ENCODE peak calls at places on chromosomes 7 and 10, in eight cellular contexts. One of them, this sample, is unnamed.
A peak's percentile ranks its signal among the peaks of the same experiment; 100 is the strongest.

GRCh38 chr7:18694911-18695310 is 199.4 kb downstream of the HDAC9 start:
- DNase-seq in A549: no peak
- DNase-seq in cardiac muscle cell: no peak
- DNase-seq in OCI-LY7: no peak
- DNase-seq in CD4-positive, CD25-positive, alpha-beta regulatory T cell: no peak
- DNase-seq in lower lobe of right lung: no peak
- DNase-seq in fibroblast of mammary gland: no peak
- DNase-seq in MM.1S: no peak
- DNase-seq in this sample: no peak

GRCh38 chr10:69806266-69806665 is 4.6 kb downstream of the COL13A1 start:
- DNase-seq in cardiac muscle cell: no peak
- DNase-seq in A549: no peak
- DNase-seq in MM.1S: no peak
- DNase-seq in lower lobe of right lung: no peak
- DNase-seq in CD4-positive, CD25-positive, alpha-beta regulatory T cell: no peak
- DNase-seq in OCI-LY7: no peak
- DNase-seq in fibroblast of mammary gland: no peak
- DNase-seq in this sample: no peak

GRCh38 chr10:25604591-25604990 is 329.4 kb upstream of the MYO3A start:
- DNase-seq in fibroblast of mammary gland: no peak
- DNase-seq in MM.1S: no peak
- DNase-seq in cardiac muscle cell: no peak
- DNase-seq in OCI-LY7: no peak
- DNase-seq in lower lobe of right lung: no peak
- DNase-seq in A549: no peak
- DNase-seq in CD4-positive, CD25-positive, alpha-beta regulatory T cell: no peak
- DNase-seq in this sample: no peak

GRCh38 chr7:151861881-151862280 is 15.0 kb downstream of the PRKAG2 start:
- DNase-seq in fibroblast of mammary gland: no peak
- DNase-seq in MM.1S: no peak
- DNase-seq in A549: no peak
- DNase-seq in cardiac muscle cell: no peak
- DNase-seq in lower lobe of right lung: no peak
- DNase-seq in CD4-positive, CD25-positive, alpha-beta regulatory T cell: no peak
- DNase-seq in OCI-LY7: no peak
- DNase-seq in this sample: no peak

GRCh38 chr10:36126076-36126475 is 484.0 kb upstream of the FZD8 start:
- DNase-seq in OCI-LY7: no peak
- DNase-seq in MM.1S: no peak
- DNase-seq in lower lobe of right lung: no peak
- DNase-seq in A549: no peak
- DNase-seq in fibroblast of mammary gland: no peak
- DNase-seq in CD4-positive, CD25-positive, alpha-beta regulatory T cell: no peak
- DNase-seq in cardiac muscle cell: no peak
- DNase-seq in this sample: no peak

GRCh38 chr10:7679256-7679655 is 12.5 kb upstream of the ITIH5 start:
- DNase-seq in CD4-positive, CD25-positive, alpha-beta regulatory T cell: no peak
- DNase-seq in OCI-LY7: no peak
- DNase-seq in MM.1S: no peak
- DNase-seq in A549: no peak
- DNase-seq in cardiac muscle cell: no peak
- DNase-seq in fibroblast of mammary gland: no peak
- DNase-seq in lower lobe of right lung: no peak
- DNase-seq in this sample: no peak

GRCh38 chr10:114970515-114970914 is 32.5 kb downstream of the TRUB1 start:
- DNase-seq in A549: peak; percentile 3
- DNase-seq in MM.1S: no peak
- DNase-seq in lower lobe of right lung: no peak
- DNase-seq in CD4-positive, CD25-positive, alpha-beta regulatory T cell: no peak
- DNase-seq in OCI-LY7: peak; percentile 2
- DNase-seq in cardiac muscle cell: no peak
- DNase-seq in fibroblast of mammary gland: no peak
- DNase-seq in this sample: no peak

GRCh38 chr10:7541137-7542087 is 125.4 kb downstream of the ITIH5 start:
- DNase-seq in OCI-LY7: no peak
- DNase-seq in lower lobe of right lung: peak; percentile 54
- DNase-seq in A549: peak; percentile 12
- DNase-seq in cardiac muscle cell: peak; percentile 89
- DNase-seq in fibroblast of mammary gland: peak; percentile 25
- DNase-seq in MM.1S: no peak
- DNase-seq in CD4-positive, CD25-positive, alpha-beta regulatory T cell: no peak
- DNase-seq in this sample: no peak

GRCh38 chr7:39375047-39375873 is 190.9 kb upstream of the YAE1 start:
- DNase-seq in cardiac muscle cell: no peak
- DNase-seq in CD4-positive, CD25-positive, alpha-beta regulatory T cell: no peak
- DNase-seq in lower lobe of right lung: no peak
- DNase-seq in A549: no peak
- DNase-seq in MM.1S: no peak
- DNase-seq in fibroblast of mammary gland: no peak
- DNase-seq in OCI-LY7: no peak
- DNase-seq in this sample: no peak

GRCh38 chr7:131606346-131607290 is 50.2 kb upstream of the PODXL start:
- DNase-seq in MM.1S: no peak
- DNase-seq in OCI-LY7: no peak
- DNase-seq in CD4-positive, CD25-positive, alpha-beta regulatory T cell: no peak
- DNase-seq in cardiac muscle cell: no peak
- DNase-seq in lower lobe of right lung: no peak
- DNase-seq in A549: no peak
- DNase-seq in fibroblast of mammary gland: no peak
- DNase-seq in this sample: no peak

GRCh38 chr7:131602994-131603372 is 46.6 kb upstream of the PODXL start:
- DNase-seq in OCI-LY7: no peak
- DNase-seq in fibroblast of mammary gland: no peak
- DNase-seq in CD4-positive, CD25-positive, alpha-beta regulatory T cell: no peak
- DNase-seq in cardiac muscle cell: peak; percentile 27
- DNase-seq in MM.1S: no peak
- DNase-seq in A549: no peak
- DNase-seq in lower lobe of right lung: no peak
- DNase-seq in this sample: no peak

GRCh38 chr7:131605280-131605878 is 49.0 kb upstream of the PODXL start:
- DNase-seq in MM.1S: no peak
- DNase-seq in fibroblast of mammary gland: no peak
- DNase-seq in OCI-LY7: no peak
- DNase-seq in CD4-positive, CD25-positive, alpha-beta regulatory T cell: no peak
- DNase-seq in cardiac muscle cell: peak; percentile 34
- DNase-seq in A549: no peak
- DNase-seq in lower lobe of right lung: no peak
- DNase-seq in this sample: no peak

GRCh38 chr7:131603932-131604331 is 47.5 kb upstream of the PODXL start:
- DNase-seq in OCI-LY7: no peak
- DNase-seq in lower lobe of right lung: no peak
- DNase-seq in cardiac muscle cell: no peak
- DNase-seq in MM.1S: no peak
- DNase-seq in fibroblast of mammary gland: no peak
- DNase-seq in A549: no peak
- DNase-seq in CD4-positive, CD25-positive, alpha-beta regulatory T cell: no peak
- DNase-seq in this sample: no peak

DNA sequence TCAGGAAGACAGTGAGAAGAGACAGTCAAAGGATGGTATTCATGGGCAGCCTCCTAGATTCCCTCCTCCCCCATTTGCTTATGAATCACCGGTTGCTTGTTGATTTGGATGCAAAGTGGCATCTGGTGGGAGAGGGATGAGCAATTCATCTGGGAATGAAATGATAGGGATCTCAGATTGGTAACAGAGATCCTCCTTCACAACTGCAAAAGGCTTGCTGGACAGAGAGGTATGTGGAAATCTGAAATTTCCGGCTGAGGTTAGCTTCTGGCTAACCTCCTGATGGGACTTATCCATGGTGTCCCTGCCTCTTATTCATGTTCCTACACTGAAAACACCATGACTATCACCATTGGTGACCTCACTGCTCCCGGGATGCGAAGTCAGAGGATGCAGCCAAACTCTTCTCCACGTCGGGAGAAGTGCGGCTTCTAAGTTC is 48.4 kb upstream of the PODXL start:
- DNase-seq in cardiac muscle cell: peak; percentile 28
- DNase-seq in A549: peak; percentile 56
- DNase-seq in CD4-positive, CD25-positive, alpha-beta regulatory T cell: no peak
- DNase-seq in lower lobe of right lung: no peak
- DNase-seq in MM.1S: no peak
- DNase-seq in OCI-LY7: no peak
- DNase-seq in fibroblast of mammary gland: peak; percentile 82
- DNase-seq in this sample: peak; percentile 77
- H3K4me3 ChIP-seq in cardiac muscle cell: no peak overlapping the region
- H3K4me3 ChIP-seq in A549: no peak overlapping the region
- H3K4me3 ChIP-seq in CD4-positive, CD25-positive, alpha-beta regulatory T cell: no peak overlapping the region
- H3K4me3 ChIP-seq in lower lobe of right lung: no peak overlapping the region
- H3K4me3 ChIP-seq in MM.1S: no peak overlapping the region
- H3K4me3 ChIP-seq in OCI-LY7: no peak overlapping the region
- H3K4me3 ChIP-seq in fibroblast of mammary gland: no peak overlapping the region
- H3K4me3 ChIP-seq in this sample: no peak overlapping the region

DNA sequence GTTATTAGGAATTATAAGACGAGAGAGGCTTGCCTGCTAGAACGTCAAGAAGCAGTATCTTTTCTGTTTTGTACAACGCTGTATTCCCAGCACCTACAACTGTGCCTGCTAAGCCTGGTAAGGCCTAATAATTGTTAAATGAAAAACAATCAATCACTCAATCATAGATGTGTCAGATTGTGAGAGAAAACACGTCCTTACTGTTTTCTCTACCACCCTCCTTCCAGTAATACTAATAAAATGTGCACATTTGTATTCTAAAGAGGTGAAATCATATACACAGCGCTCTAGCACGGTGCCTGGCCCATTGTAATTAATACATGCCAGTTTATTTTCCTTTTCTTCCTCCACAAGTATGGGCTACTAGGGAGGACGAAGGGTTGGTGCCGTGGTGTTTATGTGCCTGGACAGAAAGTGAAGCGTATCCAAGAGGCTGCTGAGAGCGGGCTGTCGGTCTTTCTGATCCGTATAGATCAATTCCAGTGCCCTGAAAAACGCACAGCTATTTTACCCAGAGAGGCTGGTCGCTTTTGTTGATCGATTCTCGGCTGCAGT is 1.5 kb upstream of the AUTS2 start:
- DNase-seq in OCI-LY7: no peak
- DNase-seq in lower lobe of right lung: no peak
- DNase-seq in CD4-positive, CD25-positive, alpha-beta regulatory T cell: no peak
- DNase-seq in fibroblast of mammary gland: no peak
- DNase-seq in MM.1S: no peak
- DNase-seq in A549: no peak
- DNase-seq in cardiac muscle cell: no peak
- DNase-seq in this sample: no peak
- H3K4me3 ChIP-seq in OCI-LY7: peak overlapping the region; percentile 97
- H3K4me3 ChIP-seq in lower lobe of right lung: peak overlapping the region; percentile 83
- H3K4me3 ChIP-seq in CD4-positive, CD25-positive, alpha-beta regulatory T cell: no peak overlapping the region
- H3K4me3 ChIP-seq in fibroblast of mammary gland: peak overlapping the region; percentile 59
- H3K4me3 ChIP-seq in MM.1S: no peak overlapping the region
- H3K4me3 ChIP-seq in A549: peak overlapping the region; percentile 92
- H3K4me3 ChIP-seq in cardiac muscle cell: peak overlapping the region; percentile 68
- H3K4me3 ChIP-seq in this sample: peak overlapping the region; percentile 82

DNA sequence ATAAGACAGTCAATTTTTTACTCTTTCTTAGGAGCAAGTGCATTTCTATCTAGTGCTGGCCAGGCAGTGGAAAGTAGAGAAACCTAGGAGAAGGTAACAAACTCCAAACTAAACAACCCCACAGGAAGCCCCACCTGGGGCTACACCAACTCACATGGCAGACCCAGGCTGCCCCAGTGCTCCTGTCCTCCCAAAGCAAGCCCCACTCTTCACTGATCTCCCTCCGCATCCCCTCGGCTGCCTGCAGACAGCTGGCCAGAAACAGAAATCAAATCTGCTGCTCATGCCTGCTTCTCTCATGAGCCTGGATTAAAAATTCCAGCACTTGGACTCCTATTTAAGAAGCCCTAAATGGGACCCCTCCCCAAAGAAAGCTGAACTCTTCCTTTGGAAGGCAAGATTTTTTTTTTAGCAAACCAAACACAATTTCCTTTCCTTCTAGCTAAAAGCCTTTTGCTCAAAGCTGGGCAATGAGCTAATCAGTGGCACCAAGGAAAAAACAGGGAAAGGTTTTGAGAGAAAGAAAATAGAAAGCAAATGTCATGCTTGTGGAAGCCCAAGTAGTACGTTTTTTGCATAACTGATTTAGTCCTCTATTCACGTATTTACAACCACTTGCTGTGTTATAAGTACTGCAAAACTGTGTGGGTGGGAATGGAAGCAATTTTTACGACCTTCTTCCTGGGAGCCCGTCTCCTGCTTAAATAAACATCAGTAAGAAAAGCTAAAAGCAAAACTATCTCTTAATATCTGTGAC is 10.7 kb downstream of the PDE1C start:
- DNase-seq in lower lobe of right lung: no peak
- DNase-seq in fibroblast of mammary gland: peak; percentile 17
- DNase-seq in A549: no peak
- DNase-seq in MM.1S: no peak
- DNase-seq in OCI-LY7: no peak
- DNase-seq in cardiac muscle cell: peak; percentile 10
- DNase-seq in CD4-positive, CD25-positive, alpha-beta regulatory T cell: no peak
- DNase-seq in this sample: peak; percentile 88
- H3K4me3 ChIP-seq in lower lobe of right lung: no peak overlapping the region
- H3K4me3 ChIP-seq in fibroblast of mammary gland: no peak overlapping the region
- H3K4me3 ChIP-seq in A549: peak overlapping the region; percentile 17
- H3K4me3 ChIP-seq in MM.1S: no peak overlapping the region
- H3K4me3 ChIP-seq in OCI-LY7: no peak overlapping the region
- H3K4me3 ChIP-seq in cardiac muscle cell: no peak overlapping the region
- H3K4me3 ChIP-seq in CD4-positive, CD25-positive, alpha-beta regulatory T cell: no peak overlapping the region
- H3K4me3 ChIP-seq in this sample: peak overlapping the region; percentile 36

DNA sequence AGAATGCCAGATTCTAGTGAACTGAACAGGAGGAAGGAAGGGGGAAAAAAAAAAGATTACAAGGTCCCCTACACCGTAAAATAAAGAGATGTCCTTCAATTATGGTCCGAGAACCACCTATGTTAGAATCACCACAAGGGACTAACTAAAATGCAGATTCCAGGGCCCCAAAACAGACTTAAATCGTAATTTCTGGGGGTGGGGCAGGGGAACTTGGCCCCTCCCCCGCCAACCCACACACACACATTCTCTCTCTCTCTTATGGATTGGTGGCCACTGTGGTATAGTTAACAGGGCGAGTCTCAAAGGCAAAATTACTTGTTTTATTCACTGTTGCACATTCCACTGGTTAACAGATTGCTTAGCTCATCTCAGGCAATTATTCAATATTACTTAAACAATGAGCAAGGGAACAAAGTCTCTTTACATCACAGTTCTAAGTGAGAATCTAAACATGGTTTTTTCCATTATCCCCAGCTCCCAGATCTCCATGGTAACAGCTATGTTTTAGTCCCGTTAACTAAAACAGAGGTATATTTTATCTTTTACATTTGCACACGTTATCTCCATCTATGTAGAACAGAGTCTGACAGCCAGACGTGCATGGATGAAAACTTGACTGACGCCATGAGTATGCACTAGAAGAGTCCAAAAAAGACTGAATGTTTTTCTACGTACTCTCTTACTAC is 38.6 kb downstream of the IGF2BP3 start:
- DNase-seq in A549: peak; percentile 20
- DNase-seq in MM.1S: no peak
- DNase-seq in cardiac muscle cell: peak; percentile 31
- DNase-seq in CD4-positive, CD25-positive, alpha-beta regulatory T cell: no peak
- DNase-seq in OCI-LY7: peak; percentile 26
- DNase-seq in fibroblast of mammary gland: no peak
- DNase-seq in lower lobe of right lung: no peak
- DNase-seq in this sample: no peak
- H3K4me3 ChIP-seq in A549: no peak overlapping the region
- H3K4me3 ChIP-seq in MM.1S: no peak overlapping the region
- H3K4me3 ChIP-seq in cardiac muscle cell: no peak overlapping the region
- H3K4me3 ChIP-seq in CD4-positive, CD25-positive, alpha-beta regulatory T cell: no peak overlapping the region
- H3K4me3 ChIP-seq in OCI-LY7: peak overlapping the region; percentile 25
- H3K4me3 ChIP-seq in fibroblast of mammary gland: no peak overlapping the region
- H3K4me3 ChIP-seq in lower lobe of right lung: no peak overlapping the region
- H3K4me3 ChIP-seq in this sample: no peak overlapping the region